ENCODE peak calls at places on chromosomes 4 and X, in six cellular contexts. Y is glutamatergic neuron, J is astrocyte of the cerebellum, I is GM12865, E is left ventricle myocardium inferior, R is nephron progenitor cell. S is an unnamed sample.

GRCh38 chrX:152637649-152638442 is at the start of gene GABRQ:
- DNase-seq in Y (peak; percentile 83), J (peak; percentile 4), I (peak; percentile 32), E (peak; percentile 13), R (peak; percentile 86), S (peak; percentile 9)

GRCh38 chr4:6917445-6918241 is 8.0 kb downstream of the TBC1D14 start:
- DNase-seq in Y (peak; percentile 59), J (peak; percentile 40), I (peak; percentile 82), E (peak; percentile 61), R (peak; percentile 33), S (no peak)

GRCh38 chrX:154374361-154375155 is at the start of gene FLNA:
- DNase-seq in Y (peak; percentile 49), J (no peak), I (peak; percentile 57), E (peak; percentile 48), R (peak; percentile 64), S (no peak)

GRCh38 chr4:18894928-18895327 is 873.4 kb upstream of the LCORL start:
- DNase-seq in Y (no peak), J (no peak), I (no peak), E (no peak), R (no peak), S (no peak)

GRCh38 chr4:13525606-13526281 is 18.6 kb downstream of the NKX3-2 start:
- DNase-seq in Y (no peak), J (no peak), I (no peak), E (no peak), R (no peak), S (no peak)

GRCh38 chrX:10077425-10078188 is 79.2 kb upstream of the CLCN4 start:
- DNase-seq in Y (no peak), J (no peak), I (no peak), E (no peak), R (no peak), S (peak; percentile 42)

GRCh38 chr4:144594471-144594986 is 51.4 kb upstream of the HHIP start:
- DNase-seq in Y (no peak), J (no peak), I (no peak), E (no peak), R (no peak), S (no peak)

GRCh38 chr4:134202557-134202956 is 968 bp upstream of the PABPC4L start:
- DNase-seq in Y (no peak), J (peak; percentile 32), I (no peak), E (no peak), R (no peak), S (no peak)

GRCh38 chr4:188781655-188782054 is 642.4 kb downstream of the TRIML1 start:
- DNase-seq in Y (peak; percentile 51), J (no peak), I (no peak), E (no peak), R (peak; percentile 14), S (no peak)

GRCh38 chr4:791866-792630 is 33.9 kb downstream of the CPLX1 start:
- DNase-seq in Y (no peak), J (no peak), I (peak; percentile 59), E (no peak), R (peak; percentile 49), S (no peak)

DNA sequence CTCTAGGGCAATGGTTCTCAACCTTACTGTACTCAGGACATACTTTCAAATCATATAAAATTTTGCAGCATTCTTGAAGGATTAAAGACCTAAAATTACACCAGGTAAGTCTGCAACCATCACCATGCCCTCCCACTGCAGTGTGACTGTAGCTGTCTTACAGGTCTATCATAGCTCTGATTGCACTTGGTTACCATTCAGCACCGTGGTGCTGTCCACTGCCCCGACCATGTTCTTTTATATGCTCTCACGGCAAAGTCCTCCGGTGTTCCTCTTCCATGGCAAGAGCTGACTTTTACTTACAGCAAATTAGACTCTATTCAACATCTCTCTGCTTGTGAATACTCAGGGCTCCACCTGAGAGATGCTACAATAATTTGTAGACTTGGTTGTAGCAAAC is 11.5 kb downstream of the CRMP1 start:
- DNase-seq in Y (no peak), J (no peak), I (no peak), E (no peak), R (peak; percentile 36), S (no peak)
- TF ChIP-seq CTCF in Y (no peak), J (no peak), I (no peak), E (no peak), R (no peak), S (no peak)

DNA sequence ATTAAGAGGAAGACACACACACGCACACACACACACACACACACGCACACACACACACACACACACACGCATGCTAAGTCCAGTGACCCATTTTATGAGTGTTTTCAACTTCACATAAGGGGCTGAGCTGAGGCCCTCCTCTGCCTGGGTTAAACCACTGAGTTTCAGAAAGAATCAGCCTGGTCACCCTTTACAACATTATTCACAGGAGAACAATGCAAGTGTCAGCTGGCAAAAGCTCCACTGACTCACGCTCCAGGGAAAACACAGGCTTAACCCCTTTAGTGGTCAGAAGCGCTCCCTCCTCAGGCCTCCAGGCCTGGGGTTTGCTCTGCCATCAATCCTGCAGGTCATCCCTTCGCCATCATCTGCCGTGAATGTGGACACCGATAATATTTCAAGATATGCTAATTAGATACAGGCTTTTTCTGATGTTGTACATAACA is 46.9 kb downstream of the ACOX3 start:
- DNase-seq in Y (no peak), J (peak; percentile 97), I (peak; percentile 41), E (peak; percentile 61), R (no peak), S (peak; percentile 95)
- TF ChIP-seq CTCF in Y (no peak), J (peak; percentile 29), I (no peak), E (no peak), R (no peak), S (peak; percentile 43)

GRCh38 chrX:47644557-47645091 is 5.7 kb downstream of the ELK1 start:
- DNase-seq in Y (no peak), J (no peak), I (no peak), E (no peak), R (peak; percentile 22), S (peak; percentile 60)
- TF ChIP-seq CTCF in Y (peak; percentile 64), J (peak; percentile 53), I (peak; percentile 27), E (peak; percentile 55), R (peak; percentile 40), S (peak; percentile 64)

GRCh38 chr4:5554376-5554775 is 154.0 kb downstream of the EVC2 start:
- DNase-seq in Y (no peak), J (no peak), I (no peak), E (no peak), R (no peak), S (no peak)
- TF ChIP-seq CTCF in Y (no peak), J (no peak), I (no peak), E (no peak), R (no peak), S (no peak)

GRCh38 chr4:98544818-98545399 is 113.5 kb downstream of the TSPAN5 start:
- DNase-seq in Y (no peak), J (no peak), I (peak; percentile 14), E (no peak), R (no peak), S (no peak)

GRCh38 chr4:98544141-98544817 is 114.1 kb downstream of the TSPAN5 start:
- DNase-seq in Y (no peak), J (no peak), I (no peak), E (no peak), R (no peak), S (no peak)

GRCh38 chr4:98542011-98542410 is 116.4 kb downstream of the TSPAN5 start:
- DNase-seq in Y (no peak), J (no peak), I (no peak), E (no peak), R (no peak), S (no peak)

DNA sequence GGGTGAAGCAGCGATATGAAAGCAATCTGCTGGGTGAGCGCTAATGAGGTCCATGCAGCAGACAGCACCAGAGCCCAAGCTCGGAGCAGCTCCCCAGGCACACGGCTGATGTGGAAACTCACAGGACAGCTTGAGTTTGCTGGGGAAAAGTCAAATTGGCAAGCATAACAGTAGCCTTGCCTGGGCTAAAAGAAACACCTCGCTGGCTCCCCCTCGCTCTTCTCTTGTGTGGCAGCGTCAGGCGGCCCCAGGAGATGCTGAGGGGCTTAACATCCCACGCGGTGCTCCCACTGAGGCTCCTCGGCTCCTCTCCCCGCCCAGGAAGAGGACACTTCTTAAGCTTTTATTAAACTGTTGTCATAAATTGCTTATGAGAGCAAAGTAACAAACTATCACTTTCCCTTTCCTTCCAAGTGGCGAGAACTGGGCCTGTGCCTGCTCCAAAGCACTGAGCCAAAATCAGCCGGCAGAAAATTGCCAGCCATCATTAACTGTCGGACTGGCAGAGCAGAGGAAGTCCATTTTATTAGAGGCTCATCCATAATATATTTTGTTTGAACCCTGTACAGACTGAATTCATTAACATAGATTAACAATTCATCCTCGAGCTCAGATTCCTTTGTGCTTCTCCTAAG is 111.4 kb downstream of the TSPAN5 start:
- DNase-seq in Y (peak; percentile 31), J (peak; percentile 63), I (no peak), E (no peak), R (peak; percentile 12), S (peak; percentile 65)
- TF ChIP-seq CTCF in Y (no peak), J (peak; percentile 38), I (no peak), E (no peak), R (no peak), S (peak; percentile 31)

DNA sequence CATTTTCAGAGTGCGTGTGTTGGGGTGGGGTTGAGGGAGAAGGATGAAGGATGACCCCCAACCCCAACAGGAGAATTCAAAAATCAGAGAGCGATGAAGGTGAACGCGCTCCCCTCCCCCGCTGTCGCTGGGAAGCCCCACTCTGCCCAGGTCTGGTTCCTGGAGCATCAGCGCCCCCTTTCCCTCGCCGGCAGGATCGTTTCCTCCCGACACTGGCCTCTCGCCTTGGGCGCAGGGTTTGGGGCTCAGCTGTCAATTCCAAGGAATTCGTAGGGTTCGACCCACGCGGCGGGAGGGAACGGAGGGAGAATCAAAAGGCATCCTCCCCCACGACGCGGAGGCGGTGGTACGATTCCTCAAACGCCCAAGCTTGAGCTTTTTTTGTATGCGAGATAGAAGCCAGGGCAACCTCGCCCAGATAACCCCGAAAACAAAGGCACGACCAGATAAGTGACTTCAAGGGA is 997 bp upstream of the PDGFRA start:
- DNase-seq in Y (peak; percentile 91), J (peak; percentile 55), I (peak; percentile 54), E (peak; percentile 80), R (peak; percentile 91), S (peak; percentile 89)
- TF ChIP-seq CTCF in Y (peak; percentile 75), J (peak; percentile 91), I (peak; percentile 75), E (peak; percentile 81), R (peak; percentile 74), S (peak; percentile 97)

S was measured in cardiac fibroblast.